ENCODE peak calls at places on chromosome 14, in seven cellular contexts. C is IMR-90, I is fibroblast of lung, B is stomach, M is esophagus squamous epithelium, T is ovary, G is K562. Q is an unnamed sample. For H3K27me3, the result is how much of the 10 kb centered on the place peaks cover.

GRCh38 chr14:93045965-93046695 is 69.6 kb downstream of the ITPK1 start:
- DNase-seq in M (no peak), I (peak), T (no peak), G (peak), B (no peak), C (peak), Q (no peak)

GRCh38 chr14:103194256-103195045 is 71.2 kb downstream of the TNFAIP2 start:
- DNase-seq in C (peak), G (no peak), M (no peak), I (peak), T (no peak), B (no peak), Q (peak)

GRCh38 chr14:104117341-104118005 is 20.9 kb upstream of the KIF26A start:
- DNase-seq in B (peak), C (no peak), I (no peak), T (peak), M (no peak), G (no peak), Q (no peak)

GRCh38 chr14:81565441-81566290 is 32.0 kb upstream of the SEL1L start:
- DNase-seq in I (no peak), B (no peak), C (no peak), M (no peak), T (no peak), G (peak), Q (peak)

GRCh38 chr14:91892918-91893527 is 25.7 kb upstream of the TC2N start:
- DNase-seq in B (no peak), M (no peak), I (no peak), C (no peak), G (peak), T (no peak), Q (peak)

GRCh38 chr14:75003250-75004027 is 718 bp downstream of the EIF2B2 start:
- DNase-seq in C (no peak), T (no peak), M (no peak), I (no peak), G (peak), B (no peak), Q (no peak)

GRCh38 chr14:65872536-65872935 is 460.0 kb downstream of the FUT8 start:
- DNase-seq in G (no peak), C (no peak), B (no peak), I (peak), T (no peak), M (no peak), Q (no peak)

GRCh38 chr14:79256311-79256879 is 954.9 kb downstream of the DIO2 start:
- DNase-seq in T (no peak), G (no peak), C (no peak), M (no peak), I (no peak), B (no peak), Q (no peak)

GRCh38 chr14:70186826-70187483 is 1.8 kb downstream of the SLC8A3 start:
- DNase-seq in G (no peak), I (peak), B (no peak), C (no peak), M (no peak), T (no peak), Q (peak)

GRCh38 chr14:59217011-59217410 is 28.5 kb downstream of the DAAM1 start:
- DNase-seq in M (no peak), C (no peak), B (no peak), I (peak), T (no peak), G (no peak), Q (no peak)

GRCh38 chr14:100012478-100012925 is 52.7 kb upstream of the EVL start:
- DNase-seq in M (no peak), I (peak), G (no peak), B (no peak), T (no peak), C (peak), Q (no peak)

GRCh38 chr14:22982477-22983245 is at the start of gene AJUBA:
- DNase-seq in B (peak), T (peak), G (peak), C (peak), M (peak), I (peak), Q (peak)

GRCh38 chr14:58082491-58083098 is 69.4 kb downstream of the ARMH4 start:
- DNase-seq in G (peak), T (no peak), M (no peak), B (no peak), I (peak), C (peak), Q (peak)

GRCh38 chr14:101525646-101526527 is 35.4 kb upstream of the DIO3 start:
- DNase-seq in T (no peak), B (no peak), C (no peak), I (no peak), G (no peak), M (no peak), Q (peak)

GRCh38 chr14:24238527-24239037 is 3.8 kb downstream of the TINF2 start:
- DNase-seq in I (no peak), G (no peak), C (no peak), B (no peak), T (no peak), M (no peak), Q (no peak)

GRCh38 chr14:94349276-94349675 is 26.1 kb upstream of the SERPINA6 start:
- DNase-seq in M (no peak), B (no peak), T (no peak), C (no peak), G (no peak), I (no peak), Q (no peak)

GRCh38 chr14:91229743-91230200 is 14.7 kb downstream of the GPR68 start:
- DNase-seq in B (no peak), T (no peak), I (peak), C (peak), G (no peak), M (no peak), Q (no peak)

GRCh38 chr14:96674121-96674520 is 123.1 kb upstream of the VRK1 start:
- DNase-seq in B (no peak), I (no peak), C (no peak), G (no peak), T (no peak), M (no peak), Q (no peak)

GRCh38 chr14:66403183-66403582 is 83.0 kb upstream of the CCDC196 start:
- DNase-seq in B (no peak), C (peak), T (no peak), M (no peak), I (peak), G (peak), Q (peak)

GRCh38 chr14:90857866-90858265 is 41.6 kb upstream of the TTC7B start:
- DNase-seq in G (no peak), M (no peak), B (no peak), C (no peak), T (no peak), I (no peak), Q (no peak)

GRCh38 chr14:52473557-52473956 is 78.7 kb downstream of the TXNDC16 start:
- DNase-seq in I (peak), M (no peak), C (peak), T (no peak), B (no peak), G (peak), Q (peak)

GRCh38 chr14:68937790-68938514 is 41.1 kb downstream of the ACTN1 start:
- DNase-seq in G (peak), C (no peak), B (peak), I (peak), T (no peak), M (no peak), Q (no peak)

GRCh38 chr14:88937706-88938105 is 113.3 kb downstream of the TTC8 start:
- DNase-seq in B (no peak), C (peak), G (no peak), M (no peak), T (no peak), I (peak), Q (no peak)

GRCh38 chr14:71166434-71166833 is 259.2 kb downstream of the PCNX1 start:
- DNase-seq in I (peak), B (no peak), C (peak), T (no peak), G (peak), M (no peak), Q (peak)

GRCh38 chr14:75991753-75992152 is 6.2 kb downstream of the IFT43 start:
- DNase-seq in C (peak), I (peak), M (no peak), G (no peak), T (no peak), B (no peak), Q (no peak)

GRCh38 chr14:91947196-91948184 is at the start of gene FBLN5:
- DNase-seq in B (peak), G (no peak), M (no peak), T (peak), C (peak), I (peak), Q (peak)

GRCh38 chr14:101336203-101336602 is 225.1 kb upstream of the DIO3 start:
- DNase-seq in B (no peak), M (no peak), I (no peak), T (no peak), G (no peak), C (no peak), Q (no peak)

GRCh38 chr14:95413289-95414215 is 93.8 kb upstream of the CLMN start:
- DNase-seq in C (peak), G (no peak), I (no peak), M (no peak), T (no peak), B (no peak), Q (no peak)

GRCh38 chr14:104876251-104876699 is 11.2 kb downstream of the CEP170B start:
- DNase-seq in B (no peak), G (peak), C (peak), I (no peak), M (no peak), T (no peak), Q (no peak)

GRCh38 chr14:23562822-23563472 is 4.6 kb downstream of the AP1G2 start:
- DNase-seq in G (peak), M (no peak), B (peak), C (peak), T (peak), I (peak), Q (peak)

GRCh38 chr14:93332032-93332852 is 594 bp downstream of the BTBD7 start:
- DNase-seq in M (no peak), C (peak), G (peak), I (peak), B (peak), T (peak), Q (peak)

GRCh38 chr14:88554458-88555286 is at the start of gene PTPN21:
- DNase-seq in B (peak), C (peak), T (peak), M (no peak), G (peak), I (peak), Q (peak)

GRCh38 chr14:23550827-23551265 is 719 bp downstream of the ZFHX2 start:
- DNase-seq in C (peak), B (no peak), I (no peak), M (no peak), G (peak), T (no peak), Q (no peak)

GRCh38 chr14:22842211-22843122 is 6.1 kb downstream of the MMP14 start:
- DNase-seq in T (peak), M (no peak), G (no peak), C (no peak), B (no peak), I (no peak), Q (no peak)

GRCh38 chr14:36069535-36069900 is 107.0 kb downstream of the PTCSC3 start:
- DNase-seq in M (no peak), C (peak), I (peak), T (no peak), B (peak), G (peak), Q (peak)

GRCh38 chr14:88911811-88912210 is 87.4 kb downstream of the TTC8 start:
- DNase-seq in G (no peak), B (no peak), C (no peak), I (no peak), T (no peak), M (no peak), Q (no peak)

GRCh38 chr14:53054457-53054856 is 98.7 kb downstream of the DDHD1 start:
- DNase-seq in M (no peak), B (no peak), I (peak), C (peak), G (no peak), T (no peak), Q (no peak)

GRCh38 chr14:69501362-69501964 is 16.9 kb downstream of the PLEKHD1 start:
- DNase-seq in G (no peak), C (peak), B (no peak), T (peak), M (no peak), I (peak), Q (peak)

GRCh38 chr14:75016815-75017214 is 14.1 kb downstream of the EIF2B2 start:
- DNase-seq in B (no peak), G (no peak), C (no peak), T (no peak), M (no peak), I (no peak), Q (no peak)

DNA sequence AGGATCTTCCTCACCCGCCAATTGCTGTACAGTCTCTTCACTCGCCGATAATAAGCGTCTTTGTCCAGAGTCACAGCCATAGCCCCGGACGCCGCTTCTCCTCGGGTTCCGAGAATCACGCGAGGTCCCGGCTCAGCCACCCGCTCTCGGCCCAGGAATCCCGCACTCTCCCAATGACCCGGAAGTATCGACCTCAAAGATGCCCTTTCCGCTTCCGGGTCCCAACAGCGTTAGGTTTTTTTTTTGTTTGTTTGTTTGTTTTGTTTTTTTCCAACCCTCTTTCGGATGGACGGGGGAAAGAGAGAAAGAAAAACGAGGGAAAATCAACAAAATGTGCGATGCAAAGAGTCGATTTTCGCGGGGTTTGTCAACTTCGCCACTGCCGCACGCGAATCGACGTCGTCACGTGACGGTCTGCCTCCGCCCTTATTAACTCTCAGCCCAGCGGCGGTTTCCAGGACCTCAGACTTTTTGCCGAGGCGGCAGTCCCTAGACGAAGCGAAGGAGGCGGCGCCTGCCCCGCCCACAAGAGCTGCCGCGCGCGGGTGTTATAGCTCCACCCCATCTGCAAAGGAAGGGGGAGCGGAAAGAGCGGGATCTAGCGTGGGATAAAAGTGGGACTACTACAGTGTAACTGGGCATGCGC is at the start of gene SUPT16H:
- DNase-seq in M (peak), C (peak), B (peak), I (peak), G (peak), T (peak), Q (peak)
- H3K27ac ChIP-seq in M (peak), C (peak), B (peak), I (peak), G (peak), T (peak), Q (peak)

GRCh38 chr14:55128386-55129085 is 516 bp upstream of the LGALS3 start:
- DNase-seq in B (no peak), T (no peak), I (no peak), M (no peak), C (no peak), G (no peak), Q (no peak)
- H3K27me3 ChIP-seq in B (under half), T (under half), I (under half), M (under half), C (under half), G (under half), Q (under half)

DNA sequence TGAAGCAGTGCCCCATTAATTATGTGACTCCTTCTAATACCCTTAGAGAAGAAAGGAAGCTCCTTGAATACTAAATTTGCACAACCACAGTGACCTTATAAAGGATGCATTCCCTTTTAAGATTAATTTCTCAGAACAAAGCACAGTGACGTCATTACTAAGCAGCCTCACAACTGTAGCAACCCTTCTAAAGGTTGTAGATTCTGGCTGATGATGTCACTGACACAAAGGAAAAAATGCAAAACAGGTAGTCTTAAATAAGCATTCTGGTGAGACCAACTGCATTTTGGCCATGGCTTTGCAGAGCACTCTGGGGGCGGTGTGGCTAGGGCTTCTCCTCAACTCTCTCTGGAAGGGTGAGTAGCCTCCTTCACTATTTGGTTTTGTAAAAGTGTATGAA is 38.4 kb upstream of the OR4E1 start:
- DNase-seq in G (no peak), C (no peak), I (no peak), B (no peak), M (no peak), T (no peak), Q (no peak)
- H3K4me3 ChIP-seq in G (no peak), C (no peak), I (no peak), B (no peak), M (no peak), T (no peak), Q (no peak)

GRCh38 chr14:29664515-29664914 is 263.1 kb downstream of the PRKD1 start:
- DNase-seq in B (no peak), T (no peak), C (no peak), M (no peak), I (no peak), G (no peak), Q (no peak)

GRCh38 chr14:29663281-29663801 is 264.3 kb downstream of the PRKD1 start:
- DNase-seq in C (no peak), B (no peak), M (no peak), I (peak), T (no peak), G (no peak), Q (no peak)

GRCh38 chr14:29671034-29671433 is 256.6 kb downstream of the PRKD1 start:
- DNase-seq in B (no peak), I (peak), M (no peak), T (no peak), C (peak), G (no peak), Q (no peak)

DNA sequence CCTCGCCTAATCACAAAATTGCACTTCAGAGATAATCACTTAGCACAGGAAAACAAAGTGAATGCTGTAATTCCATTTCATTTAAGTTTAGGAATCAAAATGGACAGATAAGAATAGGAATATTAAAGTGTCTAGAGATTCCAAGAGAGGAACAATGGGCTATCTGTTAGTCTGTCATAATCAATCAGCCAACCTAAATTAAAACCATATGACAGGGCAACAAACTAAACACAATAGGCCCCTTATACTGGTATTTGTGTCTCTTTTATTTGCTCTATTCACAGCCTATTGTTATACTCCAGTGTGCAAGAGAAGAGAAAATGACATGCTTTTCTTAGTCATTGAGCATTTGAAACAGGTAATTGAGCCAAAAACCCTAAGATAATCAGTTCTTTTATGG is 259.4 kb downstream of the PRKD1 start:
- DNase-seq in G (no peak), I (peak), C (no peak), M (no peak), T (no peak), B (no peak), Q (peak)
- H3K27ac ChIP-seq in G (no peak), I (no peak), C (no peak), M (no peak), T (no peak), B (no peak), Q (no peak)